ENCODE peak calls at places on chromosomes 5 and 9, in five cellular contexts. Z, X, S, R and C are unnamed samples.

GRCh38 chr5:77145666-77146065 is 58.6 kb upstream of the ZBED3 start:
- DNase-seq in S (no peak), X (no peak), R (no peak), Z (peak), C (no peak)

GRCh38 chr9:93596399-93596798 is 20.0 kb downstream of the PHF2 start:
- DNase-seq in R (no peak), S (peak), X (no peak), Z (no peak), C (no peak)

GRCh38 chr9:135033487-135033886 is 54.0 kb upstream of the OLFM1 start:
- DNase-seq in X (no peak), S (no peak), R (no peak), Z (no peak), C (no peak)

GRCh38 chr5:3161672-3162071 is 410.2 kb upstream of the IRX2 start:
- DNase-seq in S (no peak), R (no peak), Z (no peak), X (no peak), C (no peak)

GRCh38 chr9:114196924-114197570 is 41.7 kb downstream of the COL27A1 start:
- DNase-seq in X (no peak), S (no peak), R (no peak), Z (no peak), C (no peak)

GRCh38 chr9:15416880-15417279 is 5.8 kb upstream of the SNAPC3 start:
- DNase-seq in Z (peak), X (no peak), S (peak), R (peak), C (peak)

GRCh38 chr9:69180670-69181069 is 6.6 kb downstream of the TJP2 start:
- DNase-seq in S (peak), Z (peak), X (no peak), R (no peak), C (no peak)

GRCh38 chr5:14574891-14575496 is 6.6 kb upstream of the OTULINL start:
- DNase-seq in X (no peak), R (no peak), S (peak), Z (no peak), C (no peak)

GRCh38 chr5:173328896-173329369 is 719 bp upstream of the STC2 start:
- DNase-seq in S (no peak), R (peak), X (no peak), Z (peak), C (peak)

GRCh38 chr5:43193171-43193951 is 1.3 kb downstream of the NIM1K start:
- DNase-seq in R (peak), Z (peak), S (no peak), X (no peak), C (peak)

GRCh38 chr9:94734054-94734754 is 7.7 kb downstream of the AOPEP start:
- DNase-seq in Z (no peak), X (no peak), R (no peak), S (no peak), C (no peak)

GRCh38 chr5:42994285-42995151 is 45.6 kb downstream of the ANXA2R start:
- DNase-seq in S (peak), R (peak), X (peak), Z (peak), C (peak)

GRCh38 chr5:134561871-134562296 is 36.4 kb downstream of the JADE2 start:
- DNase-seq in X (no peak), Z (peak), S (peak), R (peak), C (no peak)

GRCh38 chr5:2897276-2897990 is 146.0 kb upstream of the IRX2 start:
- DNase-seq in X (no peak), Z (no peak), S (no peak), R (no peak), C (no peak)

GRCh38 chr9:85527331-85528015 is 214.3 kb downstream of the AGTPBP1 start:
- DNase-seq in R (no peak), Z (no peak), X (no peak), S (no peak), C (no peak)

GRCh38 chr9:121820286-121821005 is 169.0 kb downstream of the DAB2IP start:
- DNase-seq in X (no peak), S (no peak), Z (no peak), R (no peak), C (no peak)

GRCh38 chr5:41748631-41749030 is 121.6 kb downstream of the OXCT1 start:
- DNase-seq in X (peak), S (no peak), R (peak), Z (no peak), C (peak)

GRCh38 chr5:953535-954449 is 54.8 kb upstream of the NKD2 start:
- DNase-seq in Z (no peak), R (no peak), X (no peak), S (no peak), C (no peak)

GRCh38 chr5:43369651-43370050 is 42.5 kb downstream of the CCL28 start:
- DNase-seq in R (no peak), X (no peak), Z (no peak), S (no peak), C (no peak)

GRCh38 chr5:43425965-43426364 is 13.8 kb upstream of the CCL28 start:
- DNase-seq in X (no peak), R (no peak), S (no peak), Z (peak), C (no peak)

GRCh38 chr5:138448481-138449398 is 9.9 kb downstream of the REEP2 start:
- DNase-seq in R (no peak), Z (peak), S (no peak), X (no peak), C (no peak)

GRCh38 chr5:136276946-136277345 is 84.0 kb upstream of the SMIM32 start:
- DNase-seq in Z (no peak), R (no peak), X (no peak), S (no peak), C (no peak)

GRCh38 chr9:113488490-113488889 is 25.0 kb downstream of the RGS3 start:
- DNase-seq in S (no peak), Z (no peak), R (no peak), X (no peak), C (no peak)

GRCh38 chr5:131114754-131115153 is 50.3 kb downstream of the HINT1 start:
- DNase-seq in Z (no peak), S (no peak), R (no peak), X (no peak), C (no peak)

GRCh38 chr9:86469476-86470087 is 115.4 kb upstream of the TUT7 start:
- DNase-seq in Z (no peak), S (no peak), X (no peak), R (no peak), C (no peak)

GRCh38 chr5:140042551-140043507 is at the start of gene NRG2:
- DNase-seq in S (peak), Z (peak), X (no peak), R (peak), C (peak)

GRCh38 chr9:16450578-16450977 is 419.9 kb downstream of the BNC2 start:
- DNase-seq in Z (no peak), S (no peak), X (no peak), R (no peak), C (no peak)

GRCh38 chr5:177403194-177403825 is 2.8 kb upstream of the PFN3 start:
- DNase-seq in S (no peak), Z (no peak), R (peak), X (no peak), C (peak)

GRCh38 chr5:157520911-157521703 is 54.5 kb downstream of the ADAM19 start:
- DNase-seq in R (no peak), S (peak), X (no peak), Z (peak), C (no peak)

GRCh38 chr5:66307647-66308257 is 163.7 kb downstream of the SREK1 start:
- DNase-seq in S (no peak), X (peak), Z (peak), R (peak), C (peak)

GRCh38 chr5:8842906-8843590 is 702.8 kb downstream of the SEMA5A start:
- DNase-seq in S (no peak), Z (peak), X (no peak), R (peak), C (no peak)
- TF ChIP-seq CTCF in S (no peak), Z (peak), X (no peak), R (peak), C (no peak)

GRCh38 chr5:64160196-64160595 is 5.4 kb upstream of the RNF180 start:
- DNase-seq in X (no peak), S (no peak), Z (no peak), R (no peak), C (no peak)

GRCh38 chr5:64163746-64164145 is 1.9 kb upstream of the RNF180 start:
- DNase-seq in Z (no peak), S (no peak), R (no peak), X (no peak), C (no peak)

GRCh38 chr5:64163135-64163534 is 2.5 kb upstream of the RNF180 start:
- DNase-seq in X (no peak), S (no peak), R (no peak), Z (no peak), C (no peak)

GRCh38 chr5:64158827-64159226 is 6.8 kb upstream of the RNF180 start:
- DNase-seq in X (no peak), Z (no peak), S (no peak), R (no peak), C (no peak)

DNA sequence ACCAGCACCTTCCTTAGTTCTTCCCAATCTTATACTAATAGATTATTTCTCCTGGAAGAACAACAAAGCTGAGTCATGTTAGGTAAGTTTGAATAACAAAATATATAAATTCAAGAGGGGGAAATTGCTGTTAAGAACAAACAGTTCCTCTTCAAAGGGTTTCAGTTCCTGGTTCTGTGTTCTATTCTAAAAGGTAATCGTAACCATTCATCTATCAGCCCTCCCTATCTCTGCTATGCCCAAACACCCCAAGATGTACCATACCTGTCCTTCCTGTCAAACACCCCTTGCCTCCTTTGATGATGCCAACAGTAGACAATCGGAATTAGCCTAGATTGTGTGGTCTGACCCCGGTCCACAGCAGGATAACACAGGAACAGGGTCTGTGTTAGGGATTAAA is 4.2 kb upstream of the RNF180 start:
- DNase-seq in R (peak), X (no peak), Z (no peak), S (no peak), C (no peak)
- TF ChIP-seq CTCF in R (no peak), X (no peak), Z (no peak), S (no peak), C (no peak)

DNA sequence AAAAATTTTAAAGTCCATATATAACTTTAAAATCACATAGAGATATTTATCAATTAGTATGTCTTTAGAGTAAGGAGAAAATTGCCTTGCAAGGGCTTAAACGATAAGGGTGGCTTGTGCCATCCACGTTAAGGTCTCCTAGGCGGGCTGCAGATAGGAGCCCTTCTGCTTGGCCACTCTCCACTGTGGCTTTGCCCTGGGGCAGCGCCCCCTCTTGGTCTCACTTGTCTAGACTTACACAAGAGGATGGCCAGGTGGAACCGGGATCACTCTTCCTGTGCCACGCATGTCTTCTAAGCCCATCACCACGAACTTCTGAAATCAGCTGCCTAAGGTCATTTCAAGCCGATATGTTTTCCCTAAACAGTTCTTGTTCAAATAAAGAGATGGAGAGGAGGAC is 2.9 kb downstream of the FPGS start:
- DNase-seq in X (no peak), S (no peak), R (peak), Z (no peak), C (peak)
- TF ChIP-seq CTCF in X (peak), S (no peak), R (peak), Z (peak), C (peak)

GRCh38 chr9:27387722-27388121 is 90.8 kb upstream of the EQTN start:
- DNase-seq in S (no peak), X (no peak), Z (no peak), R (no peak), C (no peak)
- TF ChIP-seq CTCF in S (no peak), X (peak), Z (no peak), R (no peak), C (no peak)

GRCh38 chr9:131529597-131530545 is 1.2 kb downstream of the UCK1 start:
- DNase-seq in S (no peak), X (no peak), Z (no peak), R (no peak), C (peak)

GRCh38 chr9:131528886-131529505 is 2.1 kb downstream of the UCK1 start:
- DNase-seq in X (no peak), Z (no peak), R (no peak), S (no peak), C (peak)

GRCh38 chr9:131530930-131531832 is at the start of gene UCK1:
- DNase-seq in R (peak), X (peak), S (peak), Z (peak), C (peak)

GRCh38 chr9:131528186-131528585 is 2.9 kb downstream of the UCK1 start:
- DNase-seq in X (no peak), Z (no peak), S (no peak), R (no peak), C (no peak)

GRCh38 chr9:131530546-131530929 is 525 bp downstream of the UCK1 start:
- DNase-seq in Z (peak), S (peak), X (no peak), R (peak), C (peak)
- TF ChIP-seq CTCF in Z (peak), S (peak), X (peak), R (peak), C (no peak)